ENCODE peak calls at places on chromosome 17, in eight cellular contexts. Q is CD4-positive, CD25-positive, alpha-beta regulatory T cell; Y is IMR-90; H is small intestine; I is body of pancreas; M is OCI-LY7; C is astrocyte of the cerebellum; R is stomach. G is an unnamed sample.
A peak's percentile ranks its signal among the peaks of the same experiment; 100 is the strongest.

GRCh38 chr17:64488301-64488700 is 8.6 kb downstream of the POLG2 start:
- DNase-seq in C (no peak), R (no peak), Y (no peak), Q (no peak), H (no peak), I (no peak), M (no peak), G (no peak)

GRCh38 chr17:18203308-18203707 is 19.7 kb downstream of the ALKBH5 start:
- DNase-seq in I (no peak), Q (no peak), M (no peak), H (peak; percentile 78), C (no peak), R (no peak), Y (no peak), G (no peak)

GRCh38 chr17:41824086-41824485 is 11.3 kb downstream of the FKBP10 start:
- DNase-seq in R (no peak), Y (no peak), I (no peak), M (no peak), H (no peak), Q (no peak), C (no peak), G (no peak)

GRCh38 chr17:31448467-31449077 is 57.1 kb downstream of the RAB11FIP4 start:
- DNase-seq in C (peak; percentile 19), H (no peak), M (no peak), I (no peak), Q (no peak), R (no peak), Y (peak; percentile 62), G (no peak)

GRCh38 chr17:56064506-56064905 is 88.8 kb upstream of the ANKFN1 start:
- DNase-seq in Q (no peak), M (no peak), C (no peak), H (no peak), R (no peak), I (no peak), Y (no peak), G (no peak)

GRCh38 chr17:59356543-59357218 is 25.2 kb downstream of the YPEL2 start:
- DNase-seq in H (no peak), I (no peak), Y (peak; percentile 73), R (no peak), M (no peak), Q (no peak), C (no peak), G (no peak)

GRCh38 chr17:39928868-39929651 is 1.5 kb downstream of the LRRC3C start:
- DNase-seq in Y (peak; percentile 96), R (no peak), I (peak; percentile 18), Q (no peak), M (no peak), H (peak; percentile 63), C (peak; percentile 84), G (no peak)

GRCh38 chr17:41982026-41982989 is 15.7 kb downstream of the CNP start:
- DNase-seq in Q (no peak), M (no peak), R (no peak), C (no peak), Y (peak; percentile 53), I (no peak), H (no peak), G (peak; percentile 51)

GRCh38 chr17:76560036-76560876 is 20.4 kb downstream of the PRCD start:
- DNase-seq in Y (no peak), H (no peak), M (no peak), I (no peak), C (no peak), Q (no peak), R (no peak), G (no peak)
- H3K4me3 ChIP-seq in Y (no peak overlapping the region), H (no peak overlapping the region), M (peak overlapping the region; percentile 77), I (no peak overlapping the region), C (no peak overlapping the region), Q (peak overlapping the region; percentile 42), R (no peak overlapping the region), G (peak overlapping the region; percentile 76)

GRCh38 chr17:45423304-45423703 is 9.4 kb downstream of the ARHGAP27 start:
- DNase-seq in H (no peak), I (no peak), Q (no peak), R (no peak), C (no peak), Y (no peak), M (no peak), G (no peak)

GRCh38 chr17:45424769-45425124 is 7.9 kb downstream of the ARHGAP27 start:
- DNase-seq in Y (no peak), C (no peak), H (no peak), Q (no peak), R (no peak), I (no peak), M (no peak), G (no peak)

GRCh38 chr17:45425984-45426413 is 6.7 kb downstream of the ARHGAP27 start:
- DNase-seq in Q (no peak), Y (no peak), C (no peak), M (no peak), I (no peak), H (no peak), R (no peak), G (no peak)

GRCh38 chr17:45425125-45425983 is 7.3 kb downstream of the ARHGAP27 start:
- DNase-seq in H (peak; percentile 99), Y (peak; percentile 74), M (no peak), I (peak; percentile 87), R (peak; percentile 92), C (peak; percentile 22), Q (no peak), G (peak; percentile 67)

DNA sequence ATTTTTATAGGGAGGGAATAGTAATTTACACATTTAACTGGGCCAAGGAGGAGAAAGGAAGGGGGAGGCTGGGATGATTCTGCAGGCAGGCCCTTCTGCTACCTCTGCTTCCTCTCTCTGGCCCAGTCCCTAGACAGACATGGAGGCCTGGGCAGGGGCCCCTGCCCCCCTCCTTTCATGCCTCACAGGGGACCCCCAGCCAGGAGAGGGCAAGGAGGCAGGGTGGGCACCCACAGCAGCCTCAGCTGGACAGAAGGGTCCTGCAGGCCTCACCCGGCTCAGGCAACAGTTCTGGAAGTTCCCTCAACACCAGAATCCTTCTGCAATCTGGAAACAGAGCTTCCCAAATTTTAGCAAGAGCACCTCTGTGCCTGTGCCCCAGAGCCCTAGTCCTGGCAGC is 8.7 kb downstream of the ARHGAP27 start:
- DNase-seq in M (no peak), Q (no peak), Y (no peak), R (no peak), I (no peak), H (no peak), C (no peak), G (no peak)
- H3K4me3 ChIP-seq in M (no peak overlapping the region), Q (no peak overlapping the region), Y (no peak overlapping the region), R (no peak overlapping the region), I (no peak overlapping the region), H (peak overlapping the region; percentile 74), C (no peak overlapping the region), G (no peak overlapping the region)

GRCh38 chr17:77600346-77600745 is 358.2 kb upstream of the TNRC6C start:
- DNase-seq in Y (no peak), C (no peak), M (no peak), R (peak; percentile 17), H (no peak), Q (no peak), I (no peak), G (no peak)
- H3K4me3 ChIP-seq in Y (no peak overlapping the region), C (no peak overlapping the region), M (no peak overlapping the region), R (no peak overlapping the region), H (no peak overlapping the region), Q (no peak overlapping the region), I (no peak overlapping the region), G (no peak overlapping the region)

GRCh38 chr17:20190605-20191004 is 181.4 kb downstream of the SPECC1 start:
- DNase-seq in H (no peak), R (no peak), Y (no peak), C (no peak), I (no peak), Q (no peak), M (no peak), G (no peak)
- H3K4me3 ChIP-seq in H (no peak overlapping the region), R (no peak overlapping the region), Y (no peak overlapping the region), C (no peak overlapping the region), I (no peak overlapping the region), Q (no peak overlapping the region), M (no peak overlapping the region), G (no peak overlapping the region)

GRCh38 chr17:48542114-48542955 is 2.6 kb downstream of the HOXB2 start:
- DNase-seq in Y (peak; percentile 34), Q (peak; percentile 28), H (no peak), I (no peak), M (no peak), C (no peak), R (no peak), G (no peak)
- H3K4me3 ChIP-seq in Y (peak overlapping the region; percentile 96), Q (peak overlapping the region; percentile 86), H (peak overlapping the region; percentile 59), I (peak overlapping the region; percentile 21), M (no peak overlapping the region), C (peak overlapping the region; percentile 80), R (peak overlapping the region; percentile 67), G (no peak overlapping the region)

DNA sequence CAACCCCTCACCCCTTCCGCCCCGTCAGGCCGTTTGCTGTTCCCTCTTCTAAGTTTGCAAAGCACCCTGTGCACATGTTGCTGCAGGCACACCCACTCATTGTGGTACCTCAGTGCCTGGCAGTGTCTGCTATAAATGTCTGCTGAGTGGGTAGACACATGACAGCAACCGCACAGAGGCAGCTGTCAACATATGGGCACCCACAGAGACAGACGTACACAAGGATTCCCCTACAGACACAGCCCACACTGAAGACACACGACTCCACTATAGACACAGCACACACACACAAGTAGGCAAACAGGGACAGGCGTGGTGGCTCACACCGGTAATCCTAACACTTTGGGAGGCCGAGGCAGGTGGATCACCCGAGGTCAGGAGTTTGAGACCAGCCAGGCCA is 17.8 kb upstream of the CRK start:
- DNase-seq in C (no peak), R (no peak), M (no peak), Q (no peak), Y (no peak), I (no peak), H (no peak), G (no peak)
- H3K4me3 ChIP-seq in C (no peak overlapping the region), R (no peak overlapping the region), M (no peak overlapping the region), Q (no peak overlapping the region), Y (no peak overlapping the region), I (no peak overlapping the region), H (no peak overlapping the region), G (no peak overlapping the region)

G was measured in BE2C.